ENCODE peak calls at places on chromosomes 1 and 21, in nine cellular contexts. H is AG10803; U is osteocyte; L is HEK293T; X is NCI-H2081; T is stimulated activated CD4-positive, alpha-beta T cell treated with anti-CD3 and anti-CD28 coated beads, Interleukin-1b, Interleukin-23, amount 100 ng/mL, for 4 hours; S is type B pancreatic cell; O is SK-MEL-5; K is GF-D8. C is an unnamed sample.

GRCh38 chr1:147558045-147558444 is 16.7 kb downstream of the BCL9 start:
- DNase-seq in H (no peak), U (no peak), L (no peak), X (no peak), T (no peak), S (no peak), O (no peak), K (no peak), C (no peak)

GRCh38 chr1:64519921-64520320 is 50.0 kb downstream of the CACHD1 start:
- DNase-seq in H (peak; percentile 31), U (no peak), L (no peak), X (no peak), T (no peak), S (no peak), O (no peak), K (no peak), C (no peak)

GRCh38 chr1:116573388-116574100 is 2.7 kb upstream of the CD58 start:
- DNase-seq in H (peak; percentile 9), U (no peak), L (no peak), X (no peak), T (no peak), S (no peak), O (no peak), K (no peak), C (no peak)

GRCh38 chr1:43705334-43705733 is 2.0 kb upstream of the ST3GAL3 start:
- DNase-seq in H (peak; percentile 4), U (no peak), L (no peak), X (no peak), T (no peak), S (no peak), O (no peak), K (no peak), C (no peak)

GRCh38 chr21:26448751-26449150 is 124.3 kb downstream of the CYYR1 start:
- DNase-seq in H (peak; percentile 55), U (no peak), L (no peak), X (no peak), T (no peak), S (no peak), O (no peak), K (no peak), C (no peak)

GRCh38 chr1:224592636-224593579 is 23.2 kb upstream of the CNIH3 start:
- DNase-seq in H (peak; percentile 95), U (peak; percentile 80), L (no peak), X (no peak), T (no peak), S (no peak), O (peak; percentile 71), K (peak; percentile 20), C (peak; percentile 14)

GRCh38 chr1:116345830-116346229 is 27.2 kb upstream of the ATP1A1 start:
- DNase-seq in H (no peak), U (no peak), L (no peak), X (no peak), T (no peak), S (no peak), O (no peak), K (no peak), C (no peak)

GRCh38 chr21:39103689-39104088 is 79.6 kb downstream of the PSMG1 start:
- DNase-seq in H (peak; percentile 92), U (no peak), L (no peak), X (no peak), T (no peak), S (no peak), O (no peak), K (no peak), C (no peak)

GRCh38 chr1:106344494-106344893 is 712.0 kb upstream of the PRMT6 start:
- DNase-seq in H (no peak), U (no peak), L (no peak), X (no peak), T (no peak), S (no peak), O (no peak), K (no peak), C (no peak)

GRCh38 chr1:19113362-19114092 is 96.5 kb downstream of the UBR4 start:
- DNase-seq in H (peak; percentile 24), U (no peak), L (peak; percentile 28), X (peak; percentile 4), T (no peak), S (no peak), O (peak; percentile 40), K (no peak), C (peak; percentile 67)

GRCh38 chr1:100624886-100625430 is 87.0 kb downstream of the GPR88 start:
- DNase-seq in H (no peak), U (no peak), L (no peak), X (no peak), T (no peak), S (no peak), O (no peak), K (no peak), C (no peak)

GRCh38 chr1:197908695-197909336 is 6.4 kb downstream of the C1orf53 start:
- DNase-seq in H (no peak), U (no peak), L (peak; percentile 53), X (no peak), T (no peak), S (no peak), O (peak; percentile 21), K (no peak), C (peak; percentile 33)

GRCh38 chr1:35461966-35462651 is 95.1 kb downstream of the KIAA0319L start:
- DNase-seq in H (no peak), U (no peak), L (no peak), X (no peak), T (no peak), S (no peak), O (no peak), K (no peak), C (no peak)

GRCh38 chr1:4059270-4059669 is 159.2 kb upstream of the C1orf174 start:
- DNase-seq in H (no peak), U (no peak), L (no peak), X (no peak), T (no peak), S (peak; percentile 44), O (no peak), K (no peak), C (no peak)

GRCh38 chr1:44524655-44525530 is 119.8 kb downstream of the RNF220 start:
- DNase-seq in H (no peak), U (no peak), L (no peak), X (no peak), T (no peak), S (no peak), O (no peak), K (no peak), C (no peak)

GRCh38 chr21:15749045-15749867 is 19.5 kb downstream of the USP25 start:
- DNase-seq in H (no peak), U (no peak), L (no peak), X (peak; percentile 35), T (no peak), S (no peak), O (no peak), K (no peak), C (no peak)

GRCh38 chr1:232352956-232353355 is 277.0 kb downstream of the SIPA1L2 start:
- DNase-seq in H (no peak), U (no peak), L (no peak), X (no peak), T (no peak), S (no peak), O (no peak), K (no peak), C (no peak)

GRCh38 chr1:224238212-224238611 is 55.2 kb downstream of the DEGS1 start:
- DNase-seq in H (no peak), U (no peak), L (no peak), X (no peak), T (no peak), S (no peak), O (no peak), K (no peak), C (no peak)

GRCh38 chr1:185245466-185245865 is 71.6 kb downstream of the IVNS1ABP start:
- DNase-seq in H (peak; percentile 6), U (no peak), L (no peak), X (no peak), T (no peak), S (no peak), O (no peak), K (no peak), C (no peak)

GRCh38 chr1:41807390-41807789 is 111.3 kb downstream of the HIVEP3 start:
- DNase-seq in H (no peak), U (no peak), L (no peak), X (no peak), T (no peak), S (no peak), O (no peak), K (no peak), C (no peak)

GRCh38 chr1:227793948-227794812 is 21.3 kb upstream of the PRSS38 start:
- DNase-seq in H (peak; percentile 93), U (peak; percentile 93), L (peak; percentile 23), X (no peak), T (no peak), S (peak; percentile 74), O (no peak), K (no peak), C (no peak)

GRCh38 chr1:67771152-67771551 is 62.1 kb downstream of the GNG12 start:
- DNase-seq in H (peak; percentile 45), U (no peak), L (peak; percentile 45), X (no peak), T (no peak), S (no peak), O (no peak), K (no peak), C (no peak)

GRCh38 chr1:101262601-101263348 is 26.0 kb downstream of the S1PR1 start:
- DNase-seq in H (peak; percentile 25), U (no peak), L (peak; percentile 32), X (no peak), T (no peak), S (no peak), O (peak; percentile 13), K (peak; percentile 84), C (peak; percentile 63)

GRCh38 chr1:235423214-235423652 is 56.0 kb downstream of the TBCE start:
- DNase-seq in H (no peak), U (no peak), L (no peak), X (no peak), T (no peak), S (no peak), O (no peak), K (no peak), C (peak; percentile 50)

GRCh38 chr1:1354271-1355247 is 3.8 kb downstream of the MXRA8 start:
- DNase-seq in H (no peak), U (no peak), L (no peak), X (no peak), T (no peak), S (no peak), O (no peak), K (no peak), C (no peak)

GRCh38 chr1:232511172-232511571 is 118.8 kb downstream of the SIPA1L2 start:
- DNase-seq in H (peak; percentile 34), U (no peak), L (no peak), X (peak; percentile 42), T (no peak), S (no peak), O (no peak), K (no peak), C (no peak)

GRCh38 chr1:11690132-11690668 is 1.3 kb upstream of the DRAXIN start:
- DNase-seq in H (no peak), U (no peak), L (no peak), X (peak; percentile 62), T (no peak), S (no peak), O (no peak), K (no peak), C (no peak)

C was measured in Kasumi-1.